ENCODE peak calls at places on chromosomes 16 and 17, in six cellular contexts. One of them, this sample, is unnamed.

GRCh38 chr17:35898283-35899070 is 18.3 kb upstream of the CCL5 start:
- DNase-seq in mesenteric fat pad: no peak
- DNase-seq in naive thymus-derived CD8-positive, alpha-beta T cell: no peak
- DNase-seq in DMS53: peak; percentile 41
- DNase-seq in HCEC 1CT: no peak
- DNase-seq in GM04503: no peak
- DNase-seq in this sample: no peak

GRCh38 chr17:6627019-6627418 is 13.5 kb downstream of the KIAA0753 start:
- DNase-seq in mesenteric fat pad: no peak
- DNase-seq in naive thymus-derived CD8-positive, alpha-beta T cell: no peak
- DNase-seq in DMS53: no peak
- DNase-seq in HCEC 1CT: peak; percentile 30
- DNase-seq in GM04503: no peak
- DNase-seq in this sample: no peak

GRCh38 chr17:64004903-64005733 is 7.0 kb downstream of the PRR29 start:
- DNase-seq in mesenteric fat pad: peak; percentile 69
- DNase-seq in naive thymus-derived CD8-positive, alpha-beta T cell: no peak
- DNase-seq in DMS53: no peak
- DNase-seq in HCEC 1CT: no peak
- DNase-seq in GM04503: no peak
- DNase-seq in this sample: no peak

GRCh38 chr16:48054881-48055601 is 100.8 kb downstream of the ABCC12 start:
- DNase-seq in mesenteric fat pad: no peak
- DNase-seq in naive thymus-derived CD8-positive, alpha-beta T cell: no peak
- DNase-seq in DMS53: peak; percentile 72
- DNase-seq in HCEC 1CT: peak; percentile 48
- DNase-seq in GM04503: no peak
- DNase-seq in this sample: peak; percentile 82

GRCh38 chr17:13940858-13941665 is 128.2 kb upstream of the COX10 start:
- DNase-seq in mesenteric fat pad: no peak
- DNase-seq in naive thymus-derived CD8-positive, alpha-beta T cell: no peak
- DNase-seq in DMS53: peak; percentile 5
- DNase-seq in HCEC 1CT: peak; percentile 84
- DNase-seq in GM04503: no peak
- DNase-seq in this sample: peak; percentile 46

GRCh38 chr17:13562271-13562800 is 39.4 kb downstream of the HS3ST3A1 start:
- DNase-seq in mesenteric fat pad: no peak
- DNase-seq in naive thymus-derived CD8-positive, alpha-beta T cell: no peak
- DNase-seq in DMS53: no peak
- DNase-seq in HCEC 1CT: peak; percentile 97
- DNase-seq in GM04503: no peak
- DNase-seq in this sample: peak; percentile 93

GRCh38 chr17:19304209-19304608 is 58.3 kb downstream of the B9D1 start:
- DNase-seq in mesenteric fat pad: no peak
- DNase-seq in naive thymus-derived CD8-positive, alpha-beta T cell: no peak
- DNase-seq in DMS53: peak; percentile 69
- DNase-seq in HCEC 1CT: peak; percentile 68
- DNase-seq in GM04503: no peak
- DNase-seq in this sample: peak; percentile 56

GRCh38 chr17:7383371-7383741 is 2.5 kb downstream of the TNK1 start:
- DNase-seq in mesenteric fat pad: no peak
- DNase-seq in naive thymus-derived CD8-positive, alpha-beta T cell: no peak
- DNase-seq in DMS53: no peak
- DNase-seq in HCEC 1CT: no peak
- DNase-seq in GM04503: no peak
- DNase-seq in this sample: no peak

GRCh38 chr16:64754279-64754678 is 367.6 kb downstream of the CDH11 start:
- DNase-seq in mesenteric fat pad: no peak
- DNase-seq in naive thymus-derived CD8-positive, alpha-beta T cell: no peak
- DNase-seq in DMS53: no peak
- DNase-seq in HCEC 1CT: no peak
- DNase-seq in GM04503: no peak
- DNase-seq in this sample: no peak

GRCh38 chr16:71303938-71304337 is 14.7 kb upstream of the CMTR2 start:
- DNase-seq in mesenteric fat pad: no peak
- DNase-seq in naive thymus-derived CD8-positive, alpha-beta T cell: no peak
- DNase-seq in DMS53: no peak
- DNase-seq in HCEC 1CT: peak; percentile 7
- DNase-seq in GM04503: no peak
- DNase-seq in this sample: peak; percentile 11

GRCh38 chr17:20263595-20263994 is 203.7 kb downstream of the LGALS9B start:
- DNase-seq in mesenteric fat pad: no peak
- DNase-seq in naive thymus-derived CD8-positive, alpha-beta T cell: no peak
- DNase-seq in DMS53: peak; percentile 2
- DNase-seq in HCEC 1CT: no peak
- DNase-seq in GM04503: no peak
- DNase-seq in this sample: no peak

GRCh38 chr16:78985736-78986605 is 614.6 kb downstream of the MAF start:
- DNase-seq in mesenteric fat pad: no peak
- DNase-seq in naive thymus-derived CD8-positive, alpha-beta T cell: no peak
- DNase-seq in DMS53: no peak
- DNase-seq in HCEC 1CT: no peak
- DNase-seq in GM04503: no peak
- DNase-seq in this sample: no peak

GRCh38 chr16:3095869-3096268 is 3.2 kb downstream of the ZSCAN10 start:
- DNase-seq in mesenteric fat pad: no peak
- DNase-seq in naive thymus-derived CD8-positive, alpha-beta T cell: peak; percentile 40
- DNase-seq in DMS53: peak; percentile 33
- DNase-seq in HCEC 1CT: peak; percentile 17
- DNase-seq in GM04503: no peak
- DNase-seq in this sample: no peak

GRCh38 chr17:19645608-19646250 is 2.8 kb upstream of the ALDH3A2 start:
- DNase-seq in mesenteric fat pad: no peak
- DNase-seq in naive thymus-derived CD8-positive, alpha-beta T cell: no peak
- DNase-seq in DMS53: peak; percentile 46
- DNase-seq in HCEC 1CT: peak; percentile 45
- DNase-seq in GM04503: no peak
- DNase-seq in this sample: peak; percentile 11

GRCh38 chr17:63433746-63434591 is 12.1 kb downstream of the CYB561 start:
- DNase-seq in mesenteric fat pad: no peak
- DNase-seq in naive thymus-derived CD8-positive, alpha-beta T cell: no peak
- DNase-seq in DMS53: no peak
- DNase-seq in HCEC 1CT: peak; percentile 89
- DNase-seq in GM04503: peak; percentile 96
- DNase-seq in this sample: peak; percentile 94

GRCh38 chr17:75814900-75815373 is 29.3 kb downstream of the UNC13D start:
- DNase-seq in mesenteric fat pad: no peak
- DNase-seq in naive thymus-derived CD8-positive, alpha-beta T cell: no peak
- DNase-seq in DMS53: no peak
- DNase-seq in HCEC 1CT: peak; percentile 39
- DNase-seq in GM04503: no peak
- DNase-seq in this sample: peak; percentile 76

GRCh38 chr17:51362818-51363598 is 102.7 kb downstream of the UTP18 start:
- DNase-seq in mesenteric fat pad: peak; percentile 41
- DNase-seq in naive thymus-derived CD8-positive, alpha-beta T cell: no peak
- DNase-seq in DMS53: no peak
- DNase-seq in HCEC 1CT: no peak
- DNase-seq in GM04503: no peak
- DNase-seq in this sample: no peak

GRCh38 chr17:79185671-79186070 is 111.0 kb downstream of the ENGASE start:
- DNase-seq in mesenteric fat pad: no peak
- DNase-seq in naive thymus-derived CD8-positive, alpha-beta T cell: no peak
- DNase-seq in DMS53: no peak
- DNase-seq in HCEC 1CT: no peak
- DNase-seq in GM04503: no peak
- DNase-seq in this sample: no peak

GRCh38 chr17:53061446-53061845 is 761.3 kb upstream of the KIF2B start:
- DNase-seq in mesenteric fat pad: no peak
- DNase-seq in naive thymus-derived CD8-positive, alpha-beta T cell: no peak
- DNase-seq in DMS53: no peak
- DNase-seq in HCEC 1CT: no peak
- DNase-seq in GM04503: no peak
- DNase-seq in this sample: no peak

GRCh38 chr17:62178579-62178978 is 113.5 kb upstream of the MED13 start:
- DNase-seq in mesenteric fat pad: no peak
- DNase-seq in naive thymus-derived CD8-positive, alpha-beta T cell: no peak
- DNase-seq in DMS53: peak; percentile 48
- DNase-seq in HCEC 1CT: peak; percentile 55
- DNase-seq in GM04503: no peak
- DNase-seq in this sample: peak; percentile 74

GRCh38 chr17:38970128-38970527 is 2.9 kb upstream of the FBXO47 start:
- DNase-seq in mesenteric fat pad: no peak
- DNase-seq in naive thymus-derived CD8-positive, alpha-beta T cell: no peak
- DNase-seq in DMS53: no peak
- DNase-seq in HCEC 1CT: no peak
- DNase-seq in GM04503: no peak
- DNase-seq in this sample: no peak

GRCh38 chr16:87982491-87983415 is 31.5 kb downstream of the BANP start:
- DNase-seq in mesenteric fat pad: no peak
- DNase-seq in naive thymus-derived CD8-positive, alpha-beta T cell: no peak
- DNase-seq in DMS53: no peak
- DNase-seq in HCEC 1CT: no peak
- DNase-seq in GM04503: no peak
- DNase-seq in this sample: no peak

GRCh38 chr17:49571283-49571682 is 4.4 kb upstream of the NXPH3 start:
- DNase-seq in mesenteric fat pad: no peak
- DNase-seq in naive thymus-derived CD8-positive, alpha-beta T cell: no peak
- DNase-seq in DMS53: no peak
- DNase-seq in HCEC 1CT: no peak
- DNase-seq in GM04503: no peak
- DNase-seq in this sample: no peak

GRCh38 chr16:27483624-27484023 is 66.1 kb downstream of the GTF3C1 start:
- DNase-seq in mesenteric fat pad: no peak
- DNase-seq in naive thymus-derived CD8-positive, alpha-beta T cell: no peak
- DNase-seq in DMS53: no peak
- DNase-seq in HCEC 1CT: no peak
- DNase-seq in GM04503: no peak
- DNase-seq in this sample: no peak

GRCh38 chr16:84689126-84689525 is 10.7 kb upstream of the USP10 start:
- DNase-seq in mesenteric fat pad: no peak
- DNase-seq in naive thymus-derived CD8-positive, alpha-beta T cell: no peak
- DNase-seq in DMS53: no peak
- DNase-seq in HCEC 1CT: peak; percentile 99
- DNase-seq in GM04503: peak; percentile 86
- DNase-seq in this sample: peak; percentile 92

GRCh38 chr17:27473748-27474609 is 17.7 kb downstream of the KSR1 start:
- DNase-seq in mesenteric fat pad: no peak
- DNase-seq in naive thymus-derived CD8-positive, alpha-beta T cell: peak; percentile 46
- DNase-seq in DMS53: peak; percentile 42
- DNase-seq in HCEC 1CT: no peak
- DNase-seq in GM04503: no peak
- DNase-seq in this sample: no peak

GRCh38 chr17:73391331-73392265 is 79.8 kb upstream of the CDC42EP4 start:
- DNase-seq in mesenteric fat pad: no peak
- DNase-seq in naive thymus-derived CD8-positive, alpha-beta T cell: no peak
- DNase-seq in DMS53: no peak
- DNase-seq in HCEC 1CT: no peak
- DNase-seq in GM04503: no peak
- DNase-seq in this sample: no peak

GRCh38 chr16:17283022-17283421 is 187.7 kb downstream of the XYLT1 start:
- DNase-seq in mesenteric fat pad: no peak
- DNase-seq in naive thymus-derived CD8-positive, alpha-beta T cell: no peak
- DNase-seq in DMS53: no peak
- DNase-seq in HCEC 1CT: no peak
- DNase-seq in GM04503: no peak
- DNase-seq in this sample: no peak

GRCh38 chr16:22874394-22874793 is 60.4 kb downstream of the HS3ST2 start:
- DNase-seq in mesenteric fat pad: no peak
- DNase-seq in naive thymus-derived CD8-positive, alpha-beta T cell: no peak
- DNase-seq in DMS53: peak; percentile 4
- DNase-seq in HCEC 1CT: no peak
- DNase-seq in GM04503: no peak
- DNase-seq in this sample: no peak

GRCh38 chr17:76556759-76557367 is 17.0 kb downstream of the PRCD start:
- DNase-seq in mesenteric fat pad: no peak
- DNase-seq in naive thymus-derived CD8-positive, alpha-beta T cell: peak; percentile 55
- DNase-seq in DMS53: peak; percentile 73
- DNase-seq in HCEC 1CT: no peak
- DNase-seq in GM04503: no peak
- DNase-seq in this sample: peak; percentile 51

GRCh38 chr16:23478566-23478965 is 25.6 kb upstream of the COG7 start:
- DNase-seq in mesenteric fat pad: no peak
- DNase-seq in naive thymus-derived CD8-positive, alpha-beta T cell: no peak
- DNase-seq in DMS53: no peak
- DNase-seq in HCEC 1CT: no peak
- DNase-seq in GM04503: no peak
- DNase-seq in this sample: no peak

GRCh38 chr17:4072487-4073157 is 70.2 kb downstream of the ZZEF1 start:
- DNase-seq in mesenteric fat pad: no peak
- DNase-seq in naive thymus-derived CD8-positive, alpha-beta T cell: no peak
- DNase-seq in DMS53: no peak
- DNase-seq in HCEC 1CT: peak; percentile 82
- DNase-seq in GM04503: peak; percentile 39
- DNase-seq in this sample: peak; percentile 48

GRCh38 chr17:16974569-16975265 is 2.8 kb upstream of the TNFRSF13B start:
- DNase-seq in mesenteric fat pad: no peak
- DNase-seq in naive thymus-derived CD8-positive, alpha-beta T cell: no peak
- DNase-seq in DMS53: peak; percentile 36
- DNase-seq in HCEC 1CT: no peak
- DNase-seq in GM04503: no peak
- DNase-seq in this sample: no peak

GRCh38 chr17:51014129-51014528 is 106.5 kb downstream of the SPAG9 start:
- DNase-seq in mesenteric fat pad: no peak
- DNase-seq in naive thymus-derived CD8-positive, alpha-beta T cell: no peak
- DNase-seq in DMS53: no peak
- DNase-seq in HCEC 1CT: no peak
- DNase-seq in GM04503: no peak
- DNase-seq in this sample: no peak

GRCh38 chr16:35146723-35147458 is 1687.5 kb downstream of the TP53TG3F start:
- DNase-seq in mesenteric fat pad: peak; percentile 75
- DNase-seq in naive thymus-derived CD8-positive, alpha-beta T cell: no peak
- DNase-seq in DMS53: no peak
- DNase-seq in HCEC 1CT: no peak
- DNase-seq in GM04503: no peak
- DNase-seq in this sample: no peak